ENCODE peak calls at places on chromosomes 16 and 17, in seven cellular contexts. U is left lung, Y is lower lobe of right lung, V is dorsolateral prefrontal cortex, R is hepatocyte, D is astrocyte of the spinal cord, A is IMR-90. Q is an unnamed sample.

GRCh38 chr16:21167360-21167759 is 8.9 kb downstream of the LDAF1 start:
- DNase-seq in U (no peak), Y (no peak), V (no peak), R (no peak), D (peak; percentile 96), A (peak; percentile 98), Q (peak; percentile 88)

GRCh38 chr17:859461-860195 is 77.5 kb downstream of the MRM3 start:
- DNase-seq in U (no peak), Y (no peak), V (no peak), R (no peak), D (peak; percentile 48), A (peak; percentile 60), Q (peak; percentile 78)

GRCh38 chr16:78102865-78103264 is 3.4 kb downstream of the WWOX start:
- DNase-seq in U (no peak), Y (no peak), V (peak; percentile 90), R (no peak), D (no peak), A (no peak), Q (no peak)

GRCh38 chr17:72569193-72569946 is 448.6 kb downstream of the SOX9 start:
- DNase-seq in U (no peak), Y (no peak), V (no peak), R (no peak), D (no peak), A (no peak), Q (no peak)

GRCh38 chr16:26672206-26672605 is 394.5 kb upstream of the C16orf82 start:
- DNase-seq in U (no peak), Y (no peak), V (no peak), R (no peak), D (no peak), A (no peak), Q (no peak)

GRCh38 chr16:66618588-66618987 is 14.1 kb downstream of the CMTM3 start:
- DNase-seq in U (peak; percentile 79), Y (no peak), V (no peak), R (no peak), D (peak; percentile 98), A (peak; percentile 98), Q (peak; percentile 94)

GRCh38 chr16:50616386-50616785 is 64.7 kb downstream of the SNX20 start:
- DNase-seq in U (no peak), Y (no peak), V (no peak), R (peak; percentile 46), D (no peak), A (no peak), Q (no peak)

GRCh38 chr17:74453665-74454196 is 12.7 kb upstream of the CD300A start:
- DNase-seq in U (no peak), Y (no peak), V (no peak), R (no peak), D (peak; percentile 54), A (no peak), Q (no peak)

GRCh38 chr17:18028114-18028513 is 10.9 kb downstream of the ATPAF2 start:
- DNase-seq in U (no peak), Y (no peak), V (no peak), R (no peak), D (no peak), A (no peak), Q (no peak)

GRCh38 chr17:17675925-17676534 is 5.2 kb upstream of the RAI1 start:
- DNase-seq in U (peak; percentile 65), Y (no peak), V (no peak), R (peak; percentile 41), D (no peak), A (peak; percentile 52), Q (peak; percentile 96)

GRCh38 chr17:12301551-12301950 is 280.9 kb downstream of the MAP2K4 start:
- DNase-seq in U (no peak), Y (no peak), V (no peak), R (no peak), D (no peak), A (no peak), Q (no peak)

GRCh38 chr17:41697122-41697962 is 8.7 kb downstream of the EIF1 start:
- DNase-seq in U (no peak), Y (peak; percentile 65), V (no peak), R (peak; percentile 70), D (no peak), A (peak; percentile 64), Q (no peak)

GRCh38 chr17:7859028-7859427 is 1.2 kb downstream of the CYB5D1 start:
- DNase-seq in U (no peak), Y (no peak), V (no peak), R (no peak), D (no peak), A (no peak), Q (no peak)

GRCh38 chr16:89038811-89039735 is 54.6 kb upstream of the ACSF3 start:
- DNase-seq in U (peak; percentile 73), Y (peak; percentile 38), V (no peak), R (no peak), D (no peak), A (no peak), Q (no peak)

GRCh38 chr17:50020841-50021599 is 26.0 kb upstream of the DLX3 start:
- DNase-seq in U (no peak), Y (no peak), V (no peak), R (no peak), D (no peak), A (no peak), Q (no peak)

GRCh38 chr17:50022463-50023130 is 27.6 kb upstream of the DLX3 start:
- DNase-seq in U (no peak), Y (no peak), V (no peak), R (no peak), D (no peak), A (peak; percentile 25), Q (no peak)

GRCh38 chr17:50015146-50015545 is 20.1 kb upstream of the DLX3 start:
- DNase-seq in U (no peak), Y (no peak), V (no peak), R (no peak), D (no peak), A (no peak), Q (no peak)

GRCh38 chr17:50021681-50022370 is 26.8 kb upstream of the DLX3 start:
- DNase-seq in U (no peak), Y (no peak), V (no peak), R (no peak), D (no peak), A (no peak), Q (no peak)

DNA sequence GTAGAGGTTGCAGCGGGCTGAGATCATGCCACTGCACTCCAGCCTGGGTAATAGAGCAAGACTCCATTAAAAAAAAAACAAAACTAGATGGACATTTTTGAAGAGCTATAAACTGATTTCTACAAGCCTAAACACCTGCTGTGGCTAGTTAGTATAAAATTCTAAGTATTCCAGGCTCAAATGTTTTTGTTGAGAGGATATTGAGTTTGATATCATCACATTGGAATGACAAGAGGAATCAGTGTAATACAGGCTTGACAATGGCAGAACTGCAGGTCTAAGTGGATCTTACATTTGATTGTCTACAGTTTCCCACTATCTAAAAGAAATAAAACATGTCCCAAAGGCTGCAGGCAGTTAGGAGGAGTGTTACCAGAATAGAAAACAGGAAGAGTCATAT is 23.9 kb upstream of the DLX3 start:
- DNase-seq in U (no peak), Y (no peak), V (no peak), R (no peak), D (no peak), A (peak; percentile 28), Q (peak; percentile 38)
- TF ChIP-seq CTCF in U (no peak), Y (no peak), V (no peak), R (no peak), D (no peak), A (no peak), Q (no peak)

DNA sequence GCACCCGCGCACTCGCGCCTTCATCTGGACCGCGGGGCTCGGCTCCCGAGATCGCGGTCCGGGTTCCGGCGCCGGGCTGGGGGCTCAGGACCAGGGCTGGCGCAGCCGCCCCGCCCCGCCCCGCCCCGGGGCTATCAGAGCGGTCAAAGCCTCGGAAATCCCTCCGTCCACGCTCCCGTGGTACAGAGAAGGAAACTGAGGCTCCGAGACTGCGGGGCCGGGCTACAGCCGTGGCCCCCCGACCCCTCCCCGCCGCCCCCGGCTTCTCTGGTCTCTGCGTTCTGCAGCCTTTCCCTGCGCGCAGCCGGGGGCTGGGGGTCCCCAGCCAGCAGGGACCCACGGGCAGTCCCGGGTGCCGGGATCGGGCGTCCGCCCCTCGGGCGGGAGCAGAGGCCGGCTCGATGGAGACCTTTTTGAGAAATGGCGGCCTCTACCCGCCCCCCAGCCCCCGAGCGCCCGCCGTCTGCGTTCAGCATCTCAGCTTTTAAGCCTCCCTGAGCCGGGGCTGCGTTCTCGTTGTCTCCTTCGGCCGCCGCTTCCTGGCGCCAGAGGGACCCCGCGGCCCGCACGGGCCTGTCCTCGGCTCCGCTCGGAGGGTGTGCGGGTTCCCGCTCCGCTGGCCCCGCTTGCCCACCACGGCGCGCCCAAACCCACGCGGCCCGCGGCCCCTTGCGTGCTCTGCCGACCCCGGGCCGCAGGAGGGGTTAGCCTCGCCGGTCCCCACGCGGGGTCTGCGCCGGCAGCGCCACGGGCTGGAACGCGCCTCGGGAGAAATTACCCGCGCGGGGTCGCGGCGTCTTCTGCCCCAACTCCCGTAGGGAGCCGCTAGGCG is 1.5 kb upstream of the NPTX1 start:
- DNase-seq in U (no peak), Y (no peak), V (peak; percentile 79), R (peak; percentile 83), D (peak; percentile 36), A (peak; percentile 59), Q (peak; percentile 53)
- H3K4me3 ChIP-seq in U (no peak overlapping the region), Y (peak overlapping the region; percentile 42), V (peak overlapping the region; percentile 59), R (peak overlapping the region; percentile 18), D (no peak overlapping the region), A (peak overlapping the region; percentile 47), Q (no peak overlapping the region)

DNA sequence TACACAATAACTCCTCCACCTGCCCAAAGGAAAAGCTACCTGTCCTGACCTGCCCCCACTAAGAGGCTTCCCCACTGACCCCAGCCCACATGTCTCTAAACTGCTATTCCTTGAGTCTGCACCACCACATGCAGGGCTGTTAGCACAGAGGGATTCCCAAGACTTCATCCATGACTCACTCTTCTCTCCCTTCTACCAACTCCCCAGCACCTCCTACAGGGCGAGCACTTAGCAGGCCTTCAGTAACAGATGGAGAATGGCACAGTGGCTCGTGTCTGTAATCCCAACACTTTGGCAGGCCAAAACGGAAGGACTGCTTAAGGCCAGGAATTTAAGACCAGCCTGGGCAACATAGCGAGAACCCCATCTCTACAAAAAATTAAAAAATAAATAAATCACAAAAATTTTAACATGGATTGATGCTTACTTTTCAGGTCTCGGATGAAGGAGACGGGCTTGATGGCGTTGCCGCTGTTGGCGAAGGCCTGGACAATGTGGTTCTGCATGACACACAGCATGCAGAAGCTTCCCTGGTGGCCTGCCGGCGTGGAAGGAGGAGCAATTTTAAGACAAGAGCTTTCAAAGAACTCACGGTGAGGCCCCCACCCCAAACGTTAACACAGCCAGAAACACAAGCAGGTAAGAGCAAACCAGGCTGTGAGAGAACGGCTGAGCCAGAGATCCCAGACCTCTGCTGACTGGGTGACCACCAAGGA is 12.0 kb downstream of the USP36 start:
- DNase-seq in U (no peak), Y (no peak), V (no peak), R (peak; percentile 26), D (peak; percentile 60), A (peak; percentile 78), Q (peak; percentile 73)
- TF ChIP-seq CTCF in U (no peak), Y (no peak), V (no peak), R (no peak), D (peak; percentile 73), A (peak; percentile 65), Q (peak; percentile 54)

DNA sequence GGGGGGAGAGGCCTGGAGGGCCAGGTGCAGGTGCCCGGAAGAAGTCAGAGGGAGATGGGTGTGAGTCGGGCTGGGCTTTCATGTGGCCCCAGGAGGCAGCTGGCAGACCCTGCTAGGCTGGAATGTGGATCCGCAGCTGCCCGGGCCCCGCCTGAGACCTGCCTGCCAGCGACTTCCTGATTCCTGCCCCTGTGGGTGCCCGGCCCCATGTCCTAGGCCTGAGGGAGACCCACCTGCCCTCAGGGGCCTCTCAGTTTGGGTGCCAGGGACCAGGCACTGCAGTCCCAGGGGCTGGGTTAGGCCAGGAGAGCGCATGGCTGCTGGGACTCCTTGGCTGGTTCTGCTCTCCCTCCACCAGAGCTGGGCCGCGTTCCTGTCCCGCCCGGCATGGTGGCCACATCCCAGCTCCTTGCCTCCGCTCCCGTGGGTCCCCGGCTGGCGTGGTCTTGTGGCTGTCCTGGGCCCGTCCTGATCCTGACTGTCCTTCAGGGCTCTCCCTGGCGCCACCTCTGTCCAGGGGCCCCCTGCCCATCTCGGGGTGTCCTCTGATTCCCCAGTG is 22.1 kb upstream of the SPNS2 start:
- DNase-seq in U (no peak), Y (peak; percentile 80), V (no peak), R (no peak), D (no peak), A (no peak), Q (peak; percentile 16)
- H3K4me3 ChIP-seq in U (no peak overlapping the region), Y (no peak overlapping the region), V (no peak overlapping the region), R (no peak overlapping the region), D (no peak overlapping the region), A (no peak overlapping the region), Q (no peak overlapping the region)